ENCODE peak calls at places on chromosomes 12 and 14, in eight cellular contexts. Q is PC-9, O is PC-3, D is Peyer's patch, K is RWPE1, V is mesothelial cell of epicardium, Z is breast epithelium, M is fibroblast of the aortic adventitia. P is an unnamed sample.

GRCh38 chr12:121038861-121039654 is at the start of gene OASL:
- DNase-seq in Q (peak; percentile 49), O (peak; percentile 63), D (peak; percentile 73), K (peak; percentile 70), V (no peak), Z (no peak), M (peak; percentile 43), P (no peak)

GRCh38 chr14:101072070-101072469 is 168.5 kb upstream of the RTL1 start:
- DNase-seq in Q (no peak), O (no peak), D (peak; percentile 25), K (no peak), V (peak; percentile 5), Z (peak; percentile 38), M (no peak), P (peak; percentile 48)

GRCh38 chr14:61698216-61698980 is 3.1 kb downstream of the HIF1A start:
- DNase-seq in Q (no peak), O (no peak), D (no peak), K (no peak), V (no peak), Z (no peak), M (peak; percentile 50), P (no peak)

GRCh38 chr14:67785270-67786109 is 30.9 kb downstream of the ZFYVE26 start:
- DNase-seq in Q (no peak), O (no peak), D (no peak), K (no peak), V (no peak), Z (no peak), M (no peak), P (no peak)

GRCh38 chr14:39763402-39763890 is 331.2 kb upstream of the FBXO33 start:
- DNase-seq in Q (no peak), O (no peak), D (no peak), K (no peak), V (no peak), Z (no peak), M (no peak), P (no peak)

GRCh38 chr14:61621444-61621843 is 73.9 kb upstream of the HIF1A start:
- DNase-seq in Q (no peak), O (no peak), D (no peak), K (no peak), V (no peak), Z (no peak), M (no peak), P (no peak)

GRCh38 chr14:92466068-92466458 is 47.5 kb upstream of the RIN3 start:
- DNase-seq in Q (no peak), O (no peak), D (no peak), K (no peak), V (no peak), Z (no peak), M (no peak), P (no peak)

GRCh38 chr14:86513056-86513455 is 983.1 kb downstream of the FLRT2 start:
- DNase-seq in Q (no peak), O (no peak), D (no peak), K (no peak), V (no peak), Z (no peak), M (no peak), P (no peak)

GRCh38 chr14:50865677-50866076 is 6.2 kb upstream of the ABHD12B start:
- DNase-seq in Q (no peak), O (no peak), D (no peak), K (no peak), V (no peak), Z (no peak), M (peak; percentile 34), P (no peak)

GRCh38 chr12:95763809-95764253 is 26.7 kb downstream of the NTN4 start:
- DNase-seq in Q (peak; percentile 37), O (peak; percentile 96), D (peak; percentile 56), K (peak; percentile 92), V (no peak), Z (no peak), M (peak; percentile 83), P (no peak)

GRCh38 chr12:121190523-121191031 is 19.4 kb upstream of the P2RX4 start:
- DNase-seq in Q (peak; percentile 11), O (peak; percentile 68), D (no peak), K (peak; percentile 84), V (no peak), Z (no peak), M (peak; percentile 92), P (no peak)

GRCh38 chr14:96227428-96227827 is 22.8 kb downstream of the BDKRB2 start:
- DNase-seq in Q (no peak), O (no peak), D (no peak), K (no peak), V (no peak), Z (no peak), M (no peak), P (no peak)

GRCh38 chr14:96224480-96225096 is 19.9 kb downstream of the BDKRB2 start:
- DNase-seq in Q (no peak), O (no peak), D (peak; percentile 66), K (peak; percentile 71), V (no peak), Z (no peak), M (peak; percentile 45), P (no peak)

GRCh38 chr14:96221841-96222240 is 17.2 kb downstream of the BDKRB2 start:
- DNase-seq in Q (no peak), O (no peak), D (no peak), K (no peak), V (no peak), Z (no peak), M (no peak), P (no peak)

GRCh38 chr14:96229315-96229714 is 24.7 kb downstream of the BDKRB2 start:
- DNase-seq in Q (no peak), O (no peak), D (no peak), K (no peak), V (no peak), Z (no peak), M (peak; percentile 42), P (no peak)

GRCh38 chr14:96225745-96226151 is 21.1 kb downstream of the BDKRB2 start:
- DNase-seq in Q (peak; percentile 45), O (peak; percentile 62), D (no peak), K (peak; percentile 92), V (peak; percentile 64), Z (no peak), M (peak; percentile 79), P (no peak)
- TF ChIP-seq CTCF in Q (peak; percentile 46), O (peak; percentile 22), D (no peak), K (no peak), V (no peak), Z (no peak), M (peak; percentile 70), P (peak; percentile 41)

DNA sequence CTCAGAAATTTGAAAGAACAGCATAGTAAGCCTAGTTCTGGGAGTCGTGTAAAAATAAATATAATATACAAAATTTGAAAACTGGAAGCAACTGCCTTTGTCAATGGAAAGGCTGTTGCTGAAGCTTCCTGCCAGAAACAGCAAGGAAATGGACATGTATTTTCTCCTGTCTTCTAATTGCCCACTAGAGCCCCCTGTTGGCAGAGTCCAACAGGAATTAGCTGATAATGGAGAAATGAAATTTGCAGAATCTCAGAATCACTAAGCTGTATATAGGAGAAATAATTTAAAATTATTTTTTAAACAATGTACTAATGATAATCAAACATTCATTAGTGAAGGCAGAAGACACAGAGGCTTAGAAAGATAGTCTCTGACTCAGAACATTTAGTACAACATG is 414.8 kb downstream of the SLC6A15 start:
- DNase-seq in Q (no peak), O (peak; percentile 25), D (no peak), K (no peak), V (no peak), Z (no peak), M (peak; percentile 30), P (no peak)
- TF ChIP-seq CTCF in Q (no peak), O (peak; percentile 51), D (peak; percentile 11), K (peak; percentile 32), V (no peak), Z (no peak), M (peak; percentile 53), P (peak; percentile 21)

GRCh38 chr12:5546616-5547015 is 114.7 kb downstream of the NTF3 start:
- DNase-seq in Q (no peak), O (no peak), D (no peak), K (no peak), V (no peak), Z (no peak), M (no peak), P (no peak)
- TF ChIP-seq CTCF in Q (no peak), O (no peak), D (no peak), K (no peak), V (no peak), Z (no peak), M (no peak), P (no peak)

DNA sequence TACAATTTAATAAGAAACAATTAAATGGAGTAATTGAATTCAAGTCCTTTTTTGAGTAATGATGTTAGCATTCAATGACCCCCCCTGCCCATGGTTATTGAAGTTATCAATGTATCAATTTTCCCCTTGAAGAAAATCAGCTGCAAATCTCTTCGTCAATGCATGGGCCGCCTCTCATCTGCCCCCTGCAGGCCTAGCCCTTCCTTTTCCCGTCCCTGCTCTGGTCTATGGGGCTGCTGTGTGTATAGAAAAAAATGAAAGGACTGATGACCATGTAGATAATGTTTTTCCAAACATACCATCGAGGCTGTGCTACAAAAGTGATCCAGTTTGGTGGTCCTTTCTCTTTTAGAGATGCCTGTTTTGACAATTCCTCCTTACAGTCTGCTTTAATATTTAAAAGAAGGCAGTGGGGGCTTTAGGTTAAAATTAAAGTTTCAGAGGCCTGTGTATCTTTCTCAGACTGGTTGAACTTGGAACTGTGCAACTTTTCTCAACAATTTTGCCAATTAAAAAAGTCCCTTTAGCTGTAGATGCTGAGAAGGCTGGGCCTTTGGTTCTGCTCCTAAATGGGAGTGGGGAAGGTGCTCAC is 98.4 kb downstream of the APAF1 start:
- DNase-seq in Q (no peak), O (peak; percentile 35), D (no peak), K (peak; percentile 21), V (no peak), Z (no peak), M (no peak), P (no peak)
- TF ChIP-seq CTCF in Q (peak; percentile 59), O (peak; percentile 78), D (peak; percentile 27), K (peak; percentile 19), V (peak; percentile 17), Z (no peak), M (peak; percentile 38), P (peak; percentile 79)

P was measured in type B pancreatic cell.